ENCODE peak calls at places on chromosomes 13 and 19, in eight cellular contexts. One of them, this sample, is unnamed.

GRCh38 chr19:7928741-7929701 is 3.1 kb upstream of the CTXN1 start:
- DNase-seq in cardiac muscle cell: peak
- DNase-seq in AG04449: peak
- DNase-seq in cardiac fibroblast: peak
- DNase-seq in psoas muscle: peak
- DNase-seq in right lobe of liver: peak
- DNase-seq in tibial artery: peak
- DNase-seq in neural progenitor cell: peak
- DNase-seq in this sample: peak

GRCh38 chr19:41323430-41324125 is 13.6 kb downstream of the CCDC97 start:
- DNase-seq in cardiac muscle cell: no peak
- DNase-seq in AG04449: peak
- DNase-seq in cardiac fibroblast: peak
- DNase-seq in psoas muscle: peak
- DNase-seq in right lobe of liver: peak
- DNase-seq in tibial artery: peak
- DNase-seq in neural progenitor cell: no peak
- DNase-seq in this sample: peak

GRCh38 chr19:32316034-32316433 is 29.4 kb upstream of the ZNF507 start:
- DNase-seq in cardiac muscle cell: peak
- DNase-seq in AG04449: no peak
- DNase-seq in cardiac fibroblast: no peak
- DNase-seq in psoas muscle: no peak
- DNase-seq in right lobe of liver: no peak
- DNase-seq in tibial artery: no peak
- DNase-seq in neural progenitor cell: peak
- DNase-seq in this sample: no peak

GRCh38 chr19:34888091-34888490 is 38.6 kb upstream of the ZNF30 start:
- DNase-seq in cardiac muscle cell: no peak
- DNase-seq in AG04449: no peak
- DNase-seq in cardiac fibroblast: no peak
- DNase-seq in psoas muscle: no peak
- DNase-seq in right lobe of liver: no peak
- DNase-seq in tibial artery: no peak
- DNase-seq in neural progenitor cell: no peak
- DNase-seq in this sample: no peak

GRCh38 chr13:78265098-78265497 is 338.3 kb downstream of the POU4F1 start:
- DNase-seq in cardiac muscle cell: no peak
- DNase-seq in AG04449: no peak
- DNase-seq in cardiac fibroblast: no peak
- DNase-seq in psoas muscle: no peak
- DNase-seq in right lobe of liver: no peak
- DNase-seq in tibial artery: no peak
- DNase-seq in neural progenitor cell: no peak
- DNase-seq in this sample: no peak

GRCh38 chr19:52910648-52911047 is 12.6 kb downstream of the ZNF888 start:
- DNase-seq in cardiac muscle cell: no peak
- DNase-seq in AG04449: no peak
- DNase-seq in cardiac fibroblast: no peak
- DNase-seq in psoas muscle: no peak
- DNase-seq in right lobe of liver: no peak
- DNase-seq in tibial artery: no peak
- DNase-seq in neural progenitor cell: no peak
- DNase-seq in this sample: no peak

GRCh38 chr13:48496796-48497195 is 36.1 kb downstream of the RCBTB2 start:
- DNase-seq in cardiac muscle cell: no peak
- DNase-seq in AG04449: no peak
- DNase-seq in cardiac fibroblast: no peak
- DNase-seq in psoas muscle: no peak
- DNase-seq in right lobe of liver: no peak
- DNase-seq in tibial artery: no peak
- DNase-seq in neural progenitor cell: no peak
- DNase-seq in this sample: no peak

GRCh38 chr13:100274942-100275506 is 186.1 kb downstream of the PCCA start:
- DNase-seq in cardiac muscle cell: no peak
- DNase-seq in AG04449: no peak
- DNase-seq in cardiac fibroblast: no peak
- DNase-seq in psoas muscle: no peak
- DNase-seq in right lobe of liver: no peak
- DNase-seq in tibial artery: no peak
- DNase-seq in neural progenitor cell: no peak
- DNase-seq in this sample: peak

GRCh38 chr19:1843646-1844394 is 4.5 kb downstream of the REXO1 start:
- DNase-seq in cardiac muscle cell: no peak
- DNase-seq in AG04449: no peak
- DNase-seq in cardiac fibroblast: no peak
- DNase-seq in psoas muscle: no peak
- DNase-seq in right lobe of liver: no peak
- DNase-seq in tibial artery: no peak
- DNase-seq in neural progenitor cell: peak
- DNase-seq in this sample: no peak

GRCh38 chr19:5395996-5396939 is 55.7 kb upstream of the PTPRS start:
- DNase-seq in cardiac muscle cell: peak
- DNase-seq in AG04449: no peak
- DNase-seq in cardiac fibroblast: no peak
- DNase-seq in psoas muscle: no peak
- DNase-seq in right lobe of liver: no peak
- DNase-seq in tibial artery: no peak
- DNase-seq in neural progenitor cell: peak
- DNase-seq in this sample: no peak

GRCh38 chr13:108960006-108960405 is 330.6 kb downstream of the MYO16 start:
- DNase-seq in cardiac muscle cell: no peak
- DNase-seq in AG04449: no peak
- DNase-seq in cardiac fibroblast: no peak
- DNase-seq in psoas muscle: no peak
- DNase-seq in right lobe of liver: no peak
- DNase-seq in tibial artery: no peak
- DNase-seq in neural progenitor cell: no peak
- DNase-seq in this sample: no peak
- H3K4me3 ChIP-seq in cardiac muscle cell: no peak
- H3K4me3 ChIP-seq in AG04449: no peak
- H3K4me3 ChIP-seq in cardiac fibroblast: no peak
- H3K4me3 ChIP-seq in psoas muscle: no peak
- H3K4me3 ChIP-seq in right lobe of liver: no peak
- H3K4me3 ChIP-seq in tibial artery: no peak
- H3K4me3 ChIP-seq in neural progenitor cell: no peak
- H3K4me3 ChIP-seq in this sample: no peak

GRCh38 chr13:68375004-68375403 is 1144.9 kb upstream of the PCDH9 start:
- DNase-seq in cardiac muscle cell: peak
- DNase-seq in AG04449: no peak
- DNase-seq in cardiac fibroblast: no peak
- DNase-seq in psoas muscle: no peak
- DNase-seq in right lobe of liver: no peak
- DNase-seq in tibial artery: no peak
- DNase-seq in neural progenitor cell: no peak
- DNase-seq in this sample: no peak
- TF ChIP-seq CTCF in cardiac muscle cell: no peak
- TF ChIP-seq CTCF in AG04449: no peak
- TF ChIP-seq CTCF in cardiac fibroblast: no peak
- TF ChIP-seq CTCF in psoas muscle: no peak
- TF ChIP-seq CTCF in right lobe of liver: no peak
- TF ChIP-seq CTCF in tibial artery: no peak
- TF ChIP-seq CTCF in neural progenitor cell: no peak
- TF ChIP-seq CTCF in this sample: no peak

DNA sequence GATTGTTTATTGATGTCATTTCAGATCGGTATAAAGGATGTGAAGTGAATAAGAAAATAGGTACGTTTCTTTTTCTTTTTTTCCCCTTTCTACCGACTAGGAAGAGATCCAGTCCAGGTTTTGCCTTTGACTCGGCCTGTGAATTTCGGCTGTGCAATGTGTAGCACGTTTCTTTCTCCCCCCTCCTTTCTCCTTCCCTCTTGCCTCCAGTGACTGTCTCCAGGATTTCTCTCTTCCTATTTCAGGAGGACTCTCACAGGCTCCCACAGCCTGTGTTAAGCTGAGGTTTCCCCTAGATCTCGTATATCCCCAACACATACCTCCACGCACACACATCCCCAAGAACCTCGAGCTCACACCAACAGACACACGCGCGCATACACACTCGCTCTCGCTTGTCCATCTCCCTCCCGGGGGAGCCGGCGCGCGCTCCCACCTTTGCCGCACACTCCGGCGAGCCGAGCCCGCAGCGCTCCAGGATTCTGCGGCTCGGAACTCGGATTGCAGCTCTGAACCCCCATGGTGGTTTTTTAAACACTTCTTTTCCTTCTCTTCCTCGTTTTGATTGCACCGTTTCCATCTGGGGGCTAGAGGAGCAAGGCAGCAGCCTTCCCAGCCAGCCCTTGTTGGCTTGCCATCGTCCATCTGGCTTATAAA is at the start of gene GPC6:
- DNase-seq in cardiac muscle cell: peak
- DNase-seq in AG04449: no peak
- DNase-seq in cardiac fibroblast: peak
- DNase-seq in psoas muscle: peak
- DNase-seq in right lobe of liver: peak
- DNase-seq in tibial artery: no peak
- DNase-seq in neural progenitor cell: peak
- DNase-seq in this sample: peak
- H3K4me3 ChIP-seq in cardiac muscle cell: peak
- H3K4me3 ChIP-seq in AG04449: peak
- H3K4me3 ChIP-seq in cardiac fibroblast: peak
- H3K4me3 ChIP-seq in psoas muscle: peak
- H3K4me3 ChIP-seq in right lobe of liver: peak
- H3K4me3 ChIP-seq in tibial artery: peak
- H3K4me3 ChIP-seq in neural progenitor cell: peak
- H3K4me3 ChIP-seq in this sample: peak

GRCh38 chr19:31261019-31261595 is 88.1 kb downstream of the TSHZ3 start:
- DNase-seq in cardiac muscle cell: no peak
- DNase-seq in AG04449: no peak
- DNase-seq in cardiac fibroblast: no peak
- DNase-seq in psoas muscle: no peak
- DNase-seq in right lobe of liver: no peak
- DNase-seq in tibial artery: no peak
- DNase-seq in neural progenitor cell: no peak
- DNase-seq in this sample: no peak

GRCh38 chr19:31261651-31262331 is 87.4 kb downstream of the TSHZ3 start:
- DNase-seq in cardiac muscle cell: no peak
- DNase-seq in AG04449: no peak
- DNase-seq in cardiac fibroblast: peak
- DNase-seq in psoas muscle: no peak
- DNase-seq in right lobe of liver: no peak
- DNase-seq in tibial artery: no peak
- DNase-seq in neural progenitor cell: no peak
- DNase-seq in this sample: no peak

GRCh38 chr19:31264379-31264778 is 84.9 kb downstream of the TSHZ3 start:
- DNase-seq in cardiac muscle cell: no peak
- DNase-seq in AG04449: no peak
- DNase-seq in cardiac fibroblast: no peak
- DNase-seq in psoas muscle: no peak
- DNase-seq in right lobe of liver: peak
- DNase-seq in tibial artery: peak
- DNase-seq in neural progenitor cell: no peak
- DNase-seq in this sample: no peak

GRCh38 chr19:31262673-31263308 is 86.4 kb downstream of the TSHZ3 start:
- DNase-seq in cardiac muscle cell: no peak
- DNase-seq in AG04449: no peak
- DNase-seq in cardiac fibroblast: peak
- DNase-seq in psoas muscle: no peak
- DNase-seq in right lobe of liver: peak
- DNase-seq in tibial artery: peak
- DNase-seq in neural progenitor cell: no peak
- DNase-seq in this sample: no peak

DNA sequence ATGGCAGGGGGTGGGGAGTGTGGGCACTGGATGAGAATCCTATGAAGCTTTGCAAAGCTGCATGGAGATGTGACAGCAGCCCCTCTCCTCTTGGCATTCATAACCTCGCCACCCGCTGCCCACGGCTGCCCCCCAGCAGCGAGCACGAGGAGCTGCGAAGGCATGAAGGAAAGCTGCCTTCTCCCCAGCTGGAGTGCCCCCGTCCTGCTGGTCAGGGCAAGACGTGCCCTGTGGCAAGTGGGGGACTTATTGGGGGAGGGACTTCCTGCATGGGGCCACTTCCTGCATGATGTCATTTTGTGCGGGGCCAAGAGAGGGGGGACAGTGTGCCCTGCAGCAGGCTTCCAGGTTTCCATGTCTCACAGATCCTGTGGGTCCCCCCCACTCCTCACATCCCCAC is 85.9 kb downstream of the TSHZ3 start:
- DNase-seq in cardiac muscle cell: no peak
- DNase-seq in AG04449: no peak
- DNase-seq in cardiac fibroblast: no peak
- DNase-seq in psoas muscle: no peak
- DNase-seq in right lobe of liver: peak
- DNase-seq in tibial artery: peak
- DNase-seq in neural progenitor cell: no peak
- DNase-seq in this sample: no peak
- TF ChIP-seq CTCF in cardiac muscle cell: no peak
- TF ChIP-seq CTCF in AG04449: no peak
- TF ChIP-seq CTCF in cardiac fibroblast: no peak
- TF ChIP-seq CTCF in psoas muscle: no peak
- TF ChIP-seq CTCF in right lobe of liver: no peak
- TF ChIP-seq CTCF in tibial artery: no peak
- TF ChIP-seq CTCF in neural progenitor cell: no peak
- TF ChIP-seq CTCF in this sample: no peak

GRCh38 chr13:31947506-31947905 is 84.1 kb upstream of the FRY start:
- DNase-seq in cardiac muscle cell: peak
- DNase-seq in AG04449: no peak
- DNase-seq in cardiac fibroblast: no peak
- DNase-seq in psoas muscle: no peak
- DNase-seq in right lobe of liver: no peak
- DNase-seq in tibial artery: no peak
- DNase-seq in neural progenitor cell: no peak
- DNase-seq in this sample: no peak
- H3K4me3 ChIP-seq in cardiac muscle cell: no peak
- H3K4me3 ChIP-seq in AG04449: no peak
- H3K4me3 ChIP-seq in cardiac fibroblast: no peak
- H3K4me3 ChIP-seq in psoas muscle: no peak
- H3K4me3 ChIP-seq in right lobe of liver: no peak
- H3K4me3 ChIP-seq in tibial artery: no peak
- H3K4me3 ChIP-seq in neural progenitor cell: no peak
- H3K4me3 ChIP-seq in this sample: no peak

GRCh38 chr19:46716013-46716671 is 772 bp downstream of the PRKD2 start:
- DNase-seq in cardiac muscle cell: peak
- DNase-seq in AG04449: no peak
- DNase-seq in cardiac fibroblast: no peak
- DNase-seq in psoas muscle: no peak
- DNase-seq in right lobe of liver: peak
- DNase-seq in tibial artery: peak
- DNase-seq in neural progenitor cell: peak
- DNase-seq in this sample: no peak
- TF ChIP-seq CTCF in cardiac muscle cell: no peak
- TF ChIP-seq CTCF in AG04449: no peak
- TF ChIP-seq CTCF in cardiac fibroblast: no peak
- TF ChIP-seq CTCF in psoas muscle: no peak
- TF ChIP-seq CTCF in right lobe of liver: no peak
- TF ChIP-seq CTCF in tibial artery: no peak
- TF ChIP-seq CTCF in neural progenitor cell: peak
- TF ChIP-seq CTCF in this sample: no peak